ENCODE peak calls at places on chromosome 22, in seven cellular contexts. P, T, A, M, Z, B and W are unnamed samples.

GRCh38 chr22:39598017-39598965 is 27.7 kb downstream of the CACNA1I start:
- DNase-seq in P (peak; percentile 57), T (peak; percentile 39), A (peak; percentile 97), M (peak; percentile 25), Z (no peak), B (peak; percentile 73), W (peak; percentile 92)

GRCh38 chr22:40463727-40464126 is 93.3 kb downstream of the SGSM3 start:
- DNase-seq in P (no peak), T (no peak), A (no peak), M (no peak), Z (no peak), B (peak; percentile 53), W (no peak)

GRCh38 chr22:29269731-29270474 is 1.8 kb downstream of the EWSR1 start:
- DNase-seq in P (no peak), T (peak; percentile 19), A (peak; percentile 49), M (peak; percentile 38), Z (no peak), B (peak; percentile 30), W (peak; percentile 24)

GRCh38 chr22:42065408-42066132 is 5.0 kb downstream of the NAGA start:
- DNase-seq in P (no peak), T (no peak), A (peak; percentile 80), M (no peak), Z (no peak), B (no peak), W (no peak)

GRCh38 chr22:24807284-24807950 is 1.4 kb downstream of the SGSM1 start:
- DNase-seq in P (no peak), T (no peak), A (peak; percentile 22), M (no peak), Z (peak; percentile 63), B (no peak), W (peak; percentile 38)

GRCh38 chr22:23520875-23521441 is 59.1 kb downstream of the IGLL1 start:
- DNase-seq in P (no peak), T (no peak), A (no peak), M (peak; percentile 71), Z (peak; percentile 70), B (no peak), W (peak; percentile 45)

GRCh38 chr22:39592104-39593060 is 21.8 kb downstream of the CACNA1I start:
- DNase-seq in P (peak; percentile 58), T (peak; percentile 76), A (no peak), M (peak; percentile 89), Z (peak; percentile 49), B (no peak), W (peak; percentile 32)

GRCh38 chr22:23823331-23823791 is 15.4 kb downstream of the DERL3 start:
- DNase-seq in P (no peak), T (no peak), A (no peak), M (no peak), Z (no peak), B (no peak), W (no peak)

GRCh38 chr22:50696799-50697561 is 24.4 kb downstream of the SHANK3 start:
- DNase-seq in P (no peak), T (peak; percentile 8), A (peak; percentile 74), M (peak; percentile 65), Z (peak; percentile 94), B (no peak), W (peak; percentile 81)

GRCh38 chr22:48899523-48900326 is 927.9 kb downstream of the BRD1 start:
- DNase-seq in P (no peak), T (no peak), A (no peak), M (no peak), Z (no peak), B (no peak), W (no peak)

GRCh38 chr22:36088292-36088691 is 59.7 kb upstream of the RBFOX2 start:
- DNase-seq in P (no peak), T (no peak), A (no peak), M (no peak), Z (no peak), B (peak; percentile 30), W (no peak)

GRCh38 chr22:23565288-23565941 is 14.7 kb downstream of the IGLL1 start:
- DNase-seq in P (peak; percentile 4), T (no peak), A (peak; percentile 71), M (no peak), Z (peak; percentile 67), B (peak; percentile 26), W (peak; percentile 57)

GRCh38 chr22:31243339-31244043 is 31.4 kb downstream of the LIMK2 start:
- DNase-seq in P (peak; percentile 51), T (peak; percentile 43), A (no peak), M (peak; percentile 40), Z (no peak), B (no peak), W (no peak)

GRCh38 chr22:50298937-50299656 is 8.3 kb downstream of the PLXNB2 start:
- DNase-seq in P (no peak), T (no peak), A (peak; percentile 60), M (peak; percentile 68), Z (no peak), B (no peak), W (peak; percentile 56)

GRCh38 chr22:29049655-29050263 is 11.9 kb downstream of the C22orf31 start:
- DNase-seq in P (no peak), T (no peak), A (no peak), M (no peak), Z (no peak), B (no peak), W (no peak)

GRCh38 chr22:43884600-43885318 is 7.1 kb downstream of the PNPLA5 start:
- DNase-seq in P (no peak), T (peak; percentile 54), A (peak; percentile 93), M (peak; percentile 72), Z (peak; percentile 75), B (peak; percentile 56), W (peak; percentile 77)

GRCh38 chr22:24503137-24503850 is 8.2 kb downstream of the UPB1 start:
- DNase-seq in P (peak; percentile 34), T (peak; percentile 47), A (peak; percentile 83), M (peak; percentile 85), Z (peak; percentile 73), B (peak; percentile 80), W (peak; percentile 66)

GRCh38 chr22:30204742-30205111 is 41.8 kb downstream of the LIF start:
- DNase-seq in P (no peak), T (no peak), A (no peak), M (peak; percentile 93), Z (peak; percentile 80), B (no peak), W (no peak)

GRCh38 chr22:34297536-34298120 is 377.4 kb upstream of the LARGE1 start:
- DNase-seq in P (no peak), T (no peak), A (no peak), M (no peak), Z (no peak), B (no peak), W (no peak)

DNA sequence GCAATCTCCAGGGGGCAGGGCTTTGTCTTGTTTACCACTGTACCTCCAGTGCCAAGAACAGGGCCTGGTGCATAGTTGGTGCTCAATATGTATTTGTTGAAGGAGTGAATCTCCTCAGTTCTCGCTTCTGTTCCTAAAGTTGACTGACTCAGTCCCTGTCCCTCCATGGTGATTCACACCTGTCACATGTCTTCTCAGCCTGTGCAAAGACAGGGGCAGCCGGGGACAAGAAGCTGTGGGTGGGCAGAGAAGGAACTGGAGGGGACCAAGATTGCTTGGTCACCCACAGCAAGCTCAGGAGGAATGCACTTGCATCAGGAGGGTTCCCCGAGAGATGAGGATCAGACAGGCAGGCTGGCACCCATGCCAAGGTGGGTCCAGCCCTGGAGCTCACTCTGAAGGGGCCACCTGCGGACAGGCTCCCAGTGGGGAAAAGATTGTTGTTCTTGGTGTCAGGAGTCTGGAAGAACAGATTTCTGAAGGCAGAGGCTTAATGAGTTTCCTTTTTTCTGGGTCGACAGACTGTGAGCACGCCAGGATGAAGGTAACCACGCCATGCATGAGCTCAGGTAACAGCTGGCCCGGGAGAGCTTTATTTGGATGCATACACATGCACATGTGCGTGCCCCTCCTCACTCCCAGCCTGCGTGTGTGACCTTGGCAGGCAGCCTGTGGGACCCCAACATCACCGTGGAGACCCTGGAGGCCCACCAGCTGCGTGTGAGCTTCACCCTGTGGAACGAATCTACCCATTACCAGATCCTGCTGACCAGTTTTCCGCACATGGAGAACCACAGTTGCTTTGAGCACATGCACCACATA is 16.9 kb downstream of the IL17RA start:
- DNase-seq in P (no peak), T (no peak), A (no peak), M (no peak), Z (no peak), B (no peak), W (no peak)
- H3K27ac ChIP-seq in P (no peak overlapping the region), T (no peak overlapping the region), A (no peak overlapping the region), M (no peak overlapping the region), Z (no peak overlapping the region), B (no peak overlapping the region), W (no peak overlapping the region)

DNA sequence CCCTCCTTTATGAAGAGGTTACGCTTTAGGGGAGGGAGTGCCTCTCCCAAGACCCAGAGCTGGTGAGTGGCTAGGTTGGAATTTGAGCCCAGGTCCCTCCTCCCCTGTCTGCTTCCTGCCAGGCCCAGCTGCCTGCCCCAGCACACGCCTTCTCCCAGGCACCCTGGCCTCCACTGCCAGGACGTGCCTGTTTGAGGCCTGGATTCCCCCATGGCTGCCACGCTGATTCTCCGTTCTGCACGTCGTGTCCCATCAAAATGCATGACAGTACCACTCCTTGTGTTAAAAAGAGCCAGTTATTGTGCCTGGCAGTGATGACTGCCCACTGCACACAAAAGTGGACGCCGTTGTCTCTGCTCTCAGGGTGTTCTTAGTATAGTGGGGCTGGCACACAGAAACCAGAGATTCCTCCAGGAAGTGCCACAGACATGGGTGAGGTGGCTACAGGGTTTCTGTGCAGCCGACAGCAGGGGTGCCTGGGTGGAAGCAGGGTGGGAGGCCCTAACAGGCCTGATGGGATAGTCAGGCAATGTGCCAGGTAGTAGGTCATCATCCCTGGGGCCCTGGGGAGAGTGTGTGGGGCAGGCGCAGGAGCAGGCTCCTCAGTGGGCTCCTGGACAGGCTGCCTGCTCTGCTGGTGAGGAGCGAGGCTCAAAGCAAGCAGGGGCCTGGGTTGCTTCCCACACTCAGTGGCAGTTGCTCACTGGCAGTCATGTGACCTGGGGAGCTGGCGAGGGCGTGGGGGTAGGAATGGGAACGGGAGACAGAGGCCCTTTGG is 24.2 kb downstream of the MED15 start:
- DNase-seq in P (peak; percentile 79), T (peak; percentile 91), A (peak; percentile 68), M (peak; percentile 96), Z (peak; percentile 78), B (no peak), W (peak; percentile 70)
- TF ChIP-seq EZH2phosphoT487 in P (no peak), T (no peak), A (no peak), M (no peak), Z (no peak), B (no peak), W (no peak)

GRCh38 chr22:46201059-46201757 is 48.9 kb downstream of the CDPF1 start:
- DNase-seq in P (peak; percentile 46), T (no peak), A (peak; percentile 75), M (no peak), Z (no peak), B (no peak), W (peak; percentile 14)
- H3K27ac ChIP-seq in P (no peak overlapping the region), T (no peak overlapping the region), A (peak overlapping the region; percentile 56), M (no peak overlapping the region), Z (no peak overlapping the region), B (no peak overlapping the region), W (no peak overlapping the region)

DNA sequence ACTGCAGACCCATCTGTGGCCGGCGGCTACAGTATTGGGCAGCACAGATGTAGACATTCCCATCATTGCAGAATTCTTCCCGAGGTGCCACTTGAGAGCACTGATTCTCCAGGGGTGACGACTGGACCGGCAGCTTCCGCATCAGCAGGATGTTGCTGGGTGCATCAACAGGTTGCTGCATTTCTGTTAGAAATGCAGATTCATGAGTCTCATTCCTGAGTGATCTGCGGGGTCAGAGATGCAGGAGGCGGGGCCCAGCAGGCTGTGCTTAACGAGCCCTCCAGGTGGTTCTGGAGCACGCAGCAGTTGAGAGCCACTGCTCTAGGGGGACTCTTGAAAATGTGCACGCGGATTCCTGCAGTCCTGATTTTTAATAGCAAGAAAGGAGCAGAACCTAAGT is 321.8 kb downstream of the TBC1D22A start:
- DNase-seq in P (no peak), T (no peak), A (peak; percentile 61), M (no peak), Z (no peak), B (no peak), W (no peak)
- TF ChIP-seq EZH2phosphoT487 in P (no peak), T (no peak), A (no peak), M (no peak), Z (no peak), B (no peak), W (no peak)

GRCh38 chr22:38046070-38046748 is 11.0 kb upstream of the PICK1 start:
- DNase-seq in P (no peak), T (no peak), A (no peak), M (no peak), Z (no peak), B (no peak), W (peak; percentile 70)
- H3K27ac ChIP-seq in P (no peak overlapping the region), T (no peak overlapping the region), A (no peak overlapping the region), M (no peak overlapping the region), Z (no peak overlapping the region), B (no peak overlapping the region), W (no peak overlapping the region)